ENCODE peak calls at places on chromosomes 7 and 10, in seven cellular contexts. Z is endodermal cell, A is mesenchymal stem cell, S is cardiac fibroblast, Q is putamen, W is GM13977, D is CD14-positive monocyte. K is an unnamed sample.

GRCh38 chr7:112156412-112156811 is 49.8 kb downstream of the DOCK4 start:
- DNase-seq in Z (no peak), A (no peak), S (no peak), Q (no peak), W (no peak), D (no peak), K (no peak)

GRCh38 chr7:155489862-155490696 is 32.1 kb downstream of the EN2 start:
- DNase-seq in Z (peak), A (no peak), S (no peak), Q (no peak), W (peak), D (no peak), K (peak)

GRCh38 chr7:151349507-151349853 is 7.9 kb downstream of the NUB1 start:
- DNase-seq in Z (no peak), A (no peak), S (no peak), Q (no peak), W (no peak), D (no peak), K (no peak)

GRCh38 chr7:107181172-107181571 is 12.4 kb downstream of the HBP1 start:
- DNase-seq in Z (no peak), A (no peak), S (no peak), Q (no peak), W (no peak), D (no peak), K (no peak)

GRCh38 chr10:31158000-31158658 is 126.5 kb upstream of the ZNF438 start:
- DNase-seq in Z (no peak), A (no peak), S (peak), Q (no peak), W (no peak), D (no peak), K (no peak)

GRCh38 chr10:95308389-95309302 is 17.8 kb upstream of the PDLIM1 start:
- DNase-seq in Z (peak), A (peak), S (peak), Q (no peak), W (no peak), D (no peak), K (no peak)

GRCh38 chr10:35075228-35075627 is 14.9 kb downstream of the CUL2 start:
- DNase-seq in Z (no peak), A (no peak), S (no peak), Q (peak), W (no peak), D (no peak), K (no peak)

GRCh38 chr10:104580321-104580720 is 60.8 kb upstream of the SORCS3 start:
- DNase-seq in Z (no peak), A (no peak), S (peak), Q (peak), W (no peak), D (no peak), K (no peak)

GRCh38 chr10:43846968-43847367 is 198.3 kb upstream of the ZNF32 start:
- DNase-seq in Z (no peak), A (no peak), S (no peak), Q (no peak), W (no peak), D (no peak), K (no peak)

GRCh38 chr7:74056096-74056915 is 27.3 kb upstream of the LIMK1 start:
- DNase-seq in Z (no peak), A (no peak), S (no peak), Q (no peak), W (no peak), D (no peak), K (no peak)

GRCh38 chr7:73865738-73866445 is 4.9 kb downstream of the TMEM270 start:
- DNase-seq in Z (peak), A (peak), S (peak), Q (peak), W (peak), D (no peak), K (no peak)

GRCh38 chr10:113523071-113523470 is 29.8 kb upstream of the HABP2 start:
- DNase-seq in Z (no peak), A (no peak), S (no peak), Q (no peak), W (no peak), D (no peak), K (no peak)

GRCh38 chr7:38893061-38893460 is 15.9 kb downstream of the VPS41 start:
- DNase-seq in Z (no peak), A (no peak), S (peak), Q (no peak), W (no peak), D (no peak), K (no peak)

GRCh38 chr10:24811906-24812305 is 88.2 kb upstream of the ARHGAP21 start:
- DNase-seq in Z (peak), A (no peak), S (peak), Q (peak), W (no peak), D (no peak), K (no peak)

GRCh38 chr10:44860811-44861751 is 50.1 kb upstream of the TMEM72 start:
- DNase-seq in Z (peak), A (peak), S (peak), Q (no peak), W (no peak), D (no peak), K (no peak)

GRCh38 chr7:146683439-146683838 is 566.8 kb downstream of the CNTNAP2 start:
- DNase-seq in Z (no peak), A (peak), S (peak), Q (no peak), W (no peak), D (no peak), K (no peak)

GRCh38 chr10:23419657-23420319 is 19.1 kb upstream of the OTUD1 start:
- DNase-seq in Z (no peak), A (no peak), S (no peak), Q (no peak), W (no peak), D (no peak), K (no peak)

GRCh38 chr7:130359276-130359857 is 14.8 kb downstream of the CPA5 start:
- DNase-seq in Z (peak), A (no peak), S (no peak), Q (no peak), W (no peak), D (peak), K (peak)

GRCh38 chr10:110739811-110740271 is 95.7 kb downstream of the RBM20 start:
- DNase-seq in Z (no peak), A (no peak), S (peak), Q (no peak), W (no peak), D (no peak), K (no peak)

GRCh38 chr7:139588632-139589031 is 65.1 kb downstream of the CLEC2L start:
- DNase-seq in Z (peak), A (peak), S (peak), Q (no peak), W (no peak), D (no peak), K (no peak)

GRCh38 chr7:75950111-75950681 is 35.2 kb downstream of the POR start:
- DNase-seq in Z (no peak), A (no peak), S (peak), Q (no peak), W (no peak), D (peak), K (no peak)

GRCh38 chr7:130971297-130971696 is 237.3 kb upstream of the KLF14 start:
- DNase-seq in Z (no peak), A (no peak), S (no peak), Q (no peak), W (no peak), D (no peak), K (no peak)

GRCh38 chr7:18505870-18506460 is 10.4 kb downstream of the HDAC9 start:
- DNase-seq in Z (no peak), A (peak), S (peak), Q (no peak), W (peak), D (no peak), K (no peak)

GRCh38 chr10:124603376-124604213 is 140.6 kb downstream of the FAM53B start:
- DNase-seq in Z (no peak), A (no peak), S (no peak), Q (no peak), W (no peak), D (no peak), K (no peak)

GRCh38 chr10:70549962-70550845 is 52.3 kb downstream of the PRF1 start:
- DNase-seq in Z (peak), A (peak), S (peak), Q (peak), W (peak), D (no peak), K (no peak)

GRCh38 chr7:17680943-17681351 is 259.3 kb downstream of the SNX13 start:
- DNase-seq in Z (no peak), A (peak), S (peak), Q (peak), W (no peak), D (no peak), K (no peak)

GRCh38 chr10:74194999-74195398 is 44.0 kb downstream of the ADK start:
- DNase-seq in Z (no peak), A (no peak), S (peak), Q (no peak), W (no peak), D (no peak), K (no peak)

GRCh38 chr7:105228555-105228954 is 160.2 kb downstream of the SRPK2 start:
- DNase-seq in Z (peak), A (no peak), S (no peak), Q (no peak), W (no peak), D (no peak), K (no peak)

GRCh38 chr10:101773923-101774588 is 1.9 kb downstream of the FGF8 start:
- DNase-seq in Z (peak), A (no peak), S (no peak), Q (no peak), W (no peak), D (no peak), K (peak)

GRCh38 chr7:130398751-130399150 is 18.5 kb downstream of the CPA1 start:
- DNase-seq in Z (no peak), A (no peak), S (no peak), Q (no peak), W (no peak), D (no peak), K (no peak)

GRCh38 chr10:31602541-31603244 is 283.7 kb downstream of the ZEB1 start:
- DNase-seq in Z (peak), A (peak), S (peak), Q (peak), W (no peak), D (no peak), K (no peak)

GRCh38 chr10:72800000-72800740 is 93.4 kb upstream of the OIT3 start:
- DNase-seq in Z (peak), A (no peak), S (peak), Q (no peak), W (no peak), D (no peak), K (no peak)

GRCh38 chr10:119620241-119620753 is 23.5 kb upstream of the TIAL1 start:
- DNase-seq in Z (no peak), A (peak), S (peak), Q (no peak), W (no peak), D (no peak), K (no peak)

GRCh38 chr7:23062452-23062851 is 43.1 kb upstream of the KLHL7 start:
- DNase-seq in Z (no peak), A (no peak), S (peak), Q (peak), W (no peak), D (no peak), K (no peak)

GRCh38 chr7:115356139-115356746 is 434.3 kb downstream of the MDFIC start:
- DNase-seq in Z (no peak), A (peak), S (peak), Q (no peak), W (no peak), D (no peak), K (no peak)

GRCh38 chr10:73888514-73888913 is 14.2 kb upstream of the CAMK2G start:
- DNase-seq in Z (no peak), A (peak), S (peak), Q (no peak), W (no peak), D (no peak), K (no peak)

K was measured in mesenteric fat pad.